ENCODE peak calls at places on chromosomes 7 and 10, in nine cellular contexts. One of them, this sample, is unnamed.

GRCh38 chr7:46494026-46494425 is 573.0 kb upstream of the IGFBP3 start:
- DNase-seq in heart left ventricle: no peak
- DNase-seq in choroid plexus epithelial cell: peak
- DNase-seq in GM20000: no peak
- DNase-seq in A549: no peak
- DNase-seq in GM13977: no peak
- DNase-seq in astrocyte: no peak
- DNase-seq in HCT116: no peak
- DNase-seq in endothelial cell: no peak
- DNase-seq in this sample: no peak

GRCh38 chr10:27720529-27720928 is 25.1 kb downstream of the MKX start:
- DNase-seq in endothelial cell: no peak
- DNase-seq in A549: no peak
- DNase-seq in GM20000: no peak
- DNase-seq in choroid plexus epithelial cell: no peak
- DNase-seq in HCT116: no peak
- DNase-seq in GM13977: no peak
- DNase-seq in astrocyte: no peak
- DNase-seq in heart left ventricle: no peak
- DNase-seq in this sample: no peak

GRCh38 chr10:86195521-86195920 is 171.1 kb downstream of the GRID1 start:
- DNase-seq in choroid plexus epithelial cell: no peak
- DNase-seq in HCT116: no peak
- DNase-seq in GM20000: no peak
- DNase-seq in astrocyte: no peak
- DNase-seq in GM13977: no peak
- DNase-seq in heart left ventricle: no peak
- DNase-seq in endothelial cell: no peak
- DNase-seq in A549: no peak
- DNase-seq in this sample: no peak

GRCh38 chr10:85124592-85124991 is 796.2 kb downstream of the CCSER2 start:
- DNase-seq in HCT116: no peak
- DNase-seq in astrocyte: no peak
- DNase-seq in heart left ventricle: peak
- DNase-seq in A549: no peak
- DNase-seq in endothelial cell: no peak
- DNase-seq in GM13977: no peak
- DNase-seq in GM20000: no peak
- DNase-seq in choroid plexus epithelial cell: no peak
- DNase-seq in this sample: no peak

GRCh38 chr10:33803248-33803647 is 468.8 kb upstream of the NRP1 start:
- DNase-seq in endothelial cell: no peak
- DNase-seq in astrocyte: peak
- DNase-seq in A549: no peak
- DNase-seq in choroid plexus epithelial cell: peak
- DNase-seq in GM13977: no peak
- DNase-seq in heart left ventricle: no peak
- DNase-seq in GM20000: no peak
- DNase-seq in HCT116: peak
- DNase-seq in this sample: no peak

GRCh38 chr10:5466451-5466996 is 32.8 kb downstream of the CALML5 start:
- DNase-seq in HCT116: no peak
- DNase-seq in A549: no peak
- DNase-seq in GM20000: no peak
- DNase-seq in endothelial cell: no peak
- DNase-seq in heart left ventricle: no peak
- DNase-seq in choroid plexus epithelial cell: peak
- DNase-seq in GM13977: no peak
- DNase-seq in astrocyte: peak
- DNase-seq in this sample: no peak

GRCh38 chr10:84237199-84238051 is 3.9 kb downstream of the LRIT1 start:
- DNase-seq in A549: no peak
- DNase-seq in GM13977: no peak
- DNase-seq in heart left ventricle: peak
- DNase-seq in GM20000: no peak
- DNase-seq in astrocyte: no peak
- DNase-seq in HCT116: no peak
- DNase-seq in choroid plexus epithelial cell: no peak
- DNase-seq in endothelial cell: peak
- DNase-seq in this sample: no peak

GRCh38 chr7:110156511-110156910 is 934.4 kb upstream of the LRRN3 start:
- DNase-seq in astrocyte: no peak
- DNase-seq in choroid plexus epithelial cell: no peak
- DNase-seq in GM20000: no peak
- DNase-seq in HCT116: no peak
- DNase-seq in A549: no peak
- DNase-seq in heart left ventricle: no peak
- DNase-seq in endothelial cell: no peak
- DNase-seq in GM13977: no peak
- DNase-seq in this sample: no peak

GRCh38 chr10:103605359-103606156 is 112.1 kb downstream of the NEURL1 start:
- DNase-seq in endothelial cell: peak
- DNase-seq in choroid plexus epithelial cell: peak
- DNase-seq in GM20000: peak
- DNase-seq in HCT116: peak
- DNase-seq in A549: peak
- DNase-seq in GM13977: peak
- DNase-seq in heart left ventricle: peak
- DNase-seq in astrocyte: peak
- DNase-seq in this sample: peak

GRCh38 chr10:45532501-45532900 is 140.1 kb downstream of the ZFAND4 start:
- DNase-seq in A549: no peak
- DNase-seq in astrocyte: no peak
- DNase-seq in HCT116: no peak
- DNase-seq in GM20000: no peak
- DNase-seq in endothelial cell: no peak
- DNase-seq in GM13977: no peak
- DNase-seq in heart left ventricle: no peak
- DNase-seq in choroid plexus epithelial cell: peak
- DNase-seq in this sample: no peak

GRCh38 chr10:60747817-60748469 is 30.3 kb upstream of the CDK1 start:
- DNase-seq in HCT116: no peak
- DNase-seq in heart left ventricle: no peak
- DNase-seq in endothelial cell: no peak
- DNase-seq in A549: no peak
- DNase-seq in astrocyte: no peak
- DNase-seq in GM13977: no peak
- DNase-seq in choroid plexus epithelial cell: no peak
- DNase-seq in GM20000: no peak
- DNase-seq in this sample: no peak

GRCh38 chr7:151825711-151826110 is 51.2 kb downstream of the PRKAG2 start:
- DNase-seq in astrocyte: no peak
- DNase-seq in GM20000: no peak
- DNase-seq in GM13977: no peak
- DNase-seq in choroid plexus epithelial cell: no peak
- DNase-seq in endothelial cell: no peak
- DNase-seq in A549: no peak
- DNase-seq in HCT116: no peak
- DNase-seq in heart left ventricle: no peak
- DNase-seq in this sample: no peak

GRCh38 chr10:129104266-129105045 is 362.6 kb upstream of the MGMT start:
- DNase-seq in astrocyte: no peak
- DNase-seq in GM20000: no peak
- DNase-seq in endothelial cell: no peak
- DNase-seq in choroid plexus epithelial cell: peak
- DNase-seq in heart left ventricle: no peak
- DNase-seq in GM13977: no peak
- DNase-seq in A549: no peak
- DNase-seq in HCT116: no peak
- DNase-seq in this sample: no peak

GRCh38 chr10:100888957-100889356 is 23.8 kb upstream of the SLF2 start:
- DNase-seq in HCT116: peak
- DNase-seq in astrocyte: no peak
- DNase-seq in GM20000: no peak
- DNase-seq in heart left ventricle: no peak
- DNase-seq in endothelial cell: no peak
- DNase-seq in GM13977: no peak
- DNase-seq in A549: no peak
- DNase-seq in choroid plexus epithelial cell: peak
- DNase-seq in this sample: no peak
- TF ChIP-seq CTCF in HCT116: peak
- TF ChIP-seq CTCF in astrocyte: peak
- TF ChIP-seq CTCF in GM20000: no peak
- TF ChIP-seq CTCF in heart left ventricle: no peak
- TF ChIP-seq CTCF in endothelial cell: peak
- TF ChIP-seq CTCF in GM13977: peak
- TF ChIP-seq CTCF in A549: no peak
- TF ChIP-seq CTCF in choroid plexus epithelial cell: peak
- TF ChIP-seq CTCF in this sample: peak

DNA sequence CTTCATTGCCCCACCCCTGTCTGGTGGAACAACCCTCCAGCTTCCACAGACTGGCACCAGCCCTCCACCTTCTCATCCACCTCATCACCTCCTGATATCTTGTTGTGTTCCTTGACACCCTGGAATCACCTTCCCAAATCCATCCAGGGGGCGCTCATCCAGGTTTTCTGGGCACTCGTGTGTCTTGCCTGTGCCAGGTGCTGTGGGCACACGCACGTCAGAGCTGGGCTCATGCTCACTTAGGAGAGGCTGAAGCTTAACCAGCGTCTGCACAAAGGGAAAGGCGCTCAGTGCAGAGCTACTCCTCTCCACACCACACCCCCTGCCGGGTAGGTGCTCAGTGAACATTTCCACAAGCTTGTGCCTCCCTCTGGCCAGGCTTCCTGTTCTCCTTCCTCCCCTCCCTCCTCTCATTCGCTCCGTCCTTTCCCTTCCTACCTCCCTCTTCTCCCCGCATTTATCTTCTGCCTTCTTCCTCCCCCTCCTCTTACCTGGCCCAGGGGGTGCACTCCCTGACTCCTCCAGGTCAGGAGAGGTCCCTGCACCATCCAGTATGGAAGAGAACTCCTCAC is 4.8 kb downstream of the ADCYAP1R1 start:
- DNase-seq in GM20000: no peak
- DNase-seq in heart left ventricle: no peak
- DNase-seq in endothelial cell: no peak
- DNase-seq in A549: no peak
- DNase-seq in choroid plexus epithelial cell: no peak
- DNase-seq in GM13977: no peak
- DNase-seq in astrocyte: no peak
- DNase-seq in HCT116: peak
- DNase-seq in this sample: no peak
- TF ChIP-seq CTCF in GM20000: no peak
- TF ChIP-seq CTCF in heart left ventricle: no peak
- TF ChIP-seq CTCF in endothelial cell: no peak
- TF ChIP-seq CTCF in A549: peak
- TF ChIP-seq CTCF in choroid plexus epithelial cell: no peak
- TF ChIP-seq CTCF in GM13977: no peak
- TF ChIP-seq CTCF in astrocyte: no peak
- TF ChIP-seq CTCF in HCT116: peak
- TF ChIP-seq CTCF in this sample: no peak

GRCh38 chr7:47762207-47762606 is 180.3 kb upstream of the TNS3 start:
- DNase-seq in HCT116: no peak
- DNase-seq in endothelial cell: no peak
- DNase-seq in choroid plexus epithelial cell: no peak
- DNase-seq in heart left ventricle: no peak
- DNase-seq in GM13977: no peak
- DNase-seq in A549: no peak
- DNase-seq in astrocyte: no peak
- DNase-seq in GM20000: no peak
- DNase-seq in this sample: no peak

GRCh38 chr7:47755248-47755647 is 173.3 kb upstream of the TNS3 start:
- DNase-seq in GM13977: no peak
- DNase-seq in heart left ventricle: no peak
- DNase-seq in HCT116: no peak
- DNase-seq in astrocyte: no peak
- DNase-seq in GM20000: no peak
- DNase-seq in choroid plexus epithelial cell: no peak
- DNase-seq in A549: no peak
- DNase-seq in endothelial cell: no peak
- DNase-seq in this sample: no peak

GRCh38 chr7:47758546-47758945 is 176.6 kb upstream of the TNS3 start:
- DNase-seq in choroid plexus epithelial cell: peak
- DNase-seq in A549: no peak
- DNase-seq in GM20000: no peak
- DNase-seq in HCT116: no peak
- DNase-seq in endothelial cell: no peak
- DNase-seq in astrocyte: peak
- DNase-seq in heart left ventricle: no peak
- DNase-seq in GM13977: no peak
- DNase-seq in this sample: no peak

GRCh38 chr7:47759056-47759706 is 177.3 kb upstream of the TNS3 start:
- DNase-seq in astrocyte: no peak
- DNase-seq in choroid plexus epithelial cell: peak
- DNase-seq in GM20000: no peak
- DNase-seq in endothelial cell: no peak
- DNase-seq in heart left ventricle: no peak
- DNase-seq in A549: peak
- DNase-seq in HCT116: peak
- DNase-seq in GM13977: no peak
- DNase-seq in this sample: no peak

DNA sequence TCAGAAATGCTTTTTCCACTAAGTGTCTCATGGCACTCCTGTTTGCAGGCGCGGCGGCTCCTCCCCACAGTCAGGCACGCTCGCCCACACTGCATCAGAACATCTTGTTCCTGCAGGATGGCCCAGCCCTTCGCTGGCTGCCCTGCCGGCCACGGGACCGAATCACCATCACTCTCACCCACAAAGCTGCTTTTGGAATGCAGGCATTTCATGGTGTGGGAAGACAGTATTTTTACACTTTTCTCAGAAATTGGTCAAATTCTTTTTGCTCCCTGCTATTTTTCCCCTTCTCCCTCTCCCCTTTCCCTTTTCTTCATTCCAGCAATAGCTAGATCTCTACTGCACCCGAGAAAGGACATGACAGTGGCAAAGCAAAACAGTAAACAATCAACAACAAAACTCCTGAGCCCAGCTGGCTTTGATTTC is 176.0 kb upstream of the TNS3 start:
- DNase-seq in choroid plexus epithelial cell: peak
- DNase-seq in endothelial cell: no peak
- DNase-seq in GM13977: no peak
- DNase-seq in astrocyte: peak
- DNase-seq in HCT116: no peak
- DNase-seq in A549: no peak
- DNase-seq in heart left ventricle: peak
- DNase-seq in GM20000: no peak
- DNase-seq in this sample: no peak
- TF ChIP-seq CTCF in choroid plexus epithelial cell: no peak
- TF ChIP-seq CTCF in endothelial cell: no peak
- TF ChIP-seq CTCF in GM13977: no peak
- TF ChIP-seq CTCF in astrocyte: no peak
- TF ChIP-seq CTCF in HCT116: no peak
- TF ChIP-seq CTCF in A549: no peak
- TF ChIP-seq CTCF in heart left ventricle: no peak
- TF ChIP-seq CTCF in GM20000: no peak
- TF ChIP-seq CTCF in this sample: no peak

DNA sequence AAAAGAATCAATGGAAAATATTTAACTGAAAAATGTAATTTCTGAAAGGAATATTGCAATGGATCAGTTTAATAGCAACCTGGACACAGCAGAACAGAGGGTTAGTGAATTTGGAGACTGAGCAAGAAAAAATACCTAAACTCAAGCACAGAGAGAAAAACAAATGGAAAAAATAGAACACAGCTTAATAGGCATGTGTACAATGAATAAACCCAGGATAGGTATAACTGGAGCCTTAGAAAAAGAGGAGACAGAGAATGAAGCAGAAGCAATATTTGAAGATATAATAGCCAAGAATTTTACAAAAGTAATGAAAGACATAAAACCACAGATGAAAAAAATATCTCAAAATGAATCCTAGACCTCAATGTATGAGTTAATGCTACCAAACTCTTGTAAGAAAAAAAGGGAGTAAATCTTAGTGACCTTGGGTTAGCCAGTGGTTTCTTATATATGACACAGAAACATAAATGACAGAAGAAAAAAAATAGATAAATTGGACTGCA is 2.9 kb upstream of the DNAJC1 start:
- DNase-seq in astrocyte: no peak
- DNase-seq in HCT116: no peak
- DNase-seq in A549: no peak
- DNase-seq in GM20000: no peak
- DNase-seq in heart left ventricle: no peak
- DNase-seq in GM13977: no peak
- DNase-seq in endothelial cell: no peak
- DNase-seq in choroid plexus epithelial cell: no peak
- DNase-seq in this sample: no peak
- TF ChIP-seq CTCF in astrocyte: no peak
- TF ChIP-seq CTCF in HCT116: no peak
- TF ChIP-seq CTCF in A549: no peak
- TF ChIP-seq CTCF in GM20000: no peak
- TF ChIP-seq CTCF in heart left ventricle: no peak
- TF ChIP-seq CTCF in GM13977: no peak
- TF ChIP-seq CTCF in endothelial cell: no peak
- TF ChIP-seq CTCF in choroid plexus epithelial cell: no peak
- TF ChIP-seq CTCF in this sample: no peak

This sample was measured in GM10248.